ENCODE peak calls at places on chromosomes 1 and 21, in nine cellular contexts. Q is IMR-90, L is adrenal gland, F is GM12891, K is uterus, U is testis, I is ovary, C is HCT116, D is A549. H is an unnamed sample.

GRCh38 chr1:153565529-153566374 is at the start of gene S100A2:
- DNase-seq in U (no peak), F (peak), K (peak), C (peak), L (peak), D (peak), I (peak), Q (peak), H (peak)

GRCh38 chr21:32381571-32381970 is 11.2 kb downstream of the URB1 start:
- DNase-seq in L (no peak), U (no peak), K (no peak), D (no peak), F (no peak), Q (no peak), C (no peak), I (no peak), H (no peak)

GRCh38 chr1:3717041-3717714 is 35.1 kb upstream of the CCDC27 start:
- DNase-seq in U (no peak), I (no peak), K (no peak), Q (no peak), F (no peak), C (no peak), L (no peak), D (no peak), H (no peak)

GRCh38 chr1:217333939-217334338 is 297.0 kb downstream of the GPATCH2 start:
- DNase-seq in K (no peak), I (no peak), L (peak), C (peak), F (peak), D (peak), Q (peak), U (peak), H (no peak)

GRCh38 chr21:31576428-31576827 is 83.1 kb upstream of the SOD1 start:
- DNase-seq in L (no peak), U (no peak), F (no peak), Q (no peak), I (no peak), K (no peak), C (no peak), D (no peak), H (no peak)

GRCh38 chr1:161085165-161085564 is 4.2 kb downstream of the NECTIN4 start:
- DNase-seq in L (no peak), D (no peak), I (no peak), F (no peak), Q (no peak), K (no peak), C (no peak), U (no peak), H (no peak)

GRCh38 chr21:21547368-21547953 is 549.3 kb downstream of the NCAM2 start:
- DNase-seq in F (no peak), D (no peak), L (no peak), Q (peak), I (no peak), K (no peak), C (no peak), U (no peak), H (no peak)

GRCh38 chr1:21874778-21875547 is 62.1 kb downstream of the HSPG2 start:
- DNase-seq in I (no peak), D (no peak), K (no peak), L (no peak), Q (no peak), U (no peak), C (no peak), F (no peak), H (no peak)

GRCh38 chr1:153534933-153535663 is 693 bp downstream of the S100A6 start:
- DNase-seq in Q (no peak), C (no peak), I (peak), K (peak), F (no peak), D (peak), L (peak), U (peak), H (peak)

GRCh38 chr1:208029381-208030319 is 118.7 kb upstream of the CD34 start:
- DNase-seq in F (no peak), Q (peak), C (no peak), D (no peak), K (peak), I (peak), L (no peak), U (no peak), H (no peak)

GRCh38 chr1:167936930-167937708 is at the start of gene MPC2:
- DNase-seq in Q (peak), I (peak), U (peak), K (peak), F (peak), C (peak), L (peak), D (peak), H (peak)

GRCh38 chr1:235049217-235049616 is 79.4 kb downstream of the TOMM20 start:
- DNase-seq in I (no peak), U (no peak), D (no peak), F (no peak), C (no peak), Q (no peak), K (no peak), L (no peak), H (no peak)

GRCh38 chr1:67735220-67735619 is 50.2 kb downstream of the GADD45A start:
- DNase-seq in F (no peak), C (no peak), Q (no peak), L (no peak), D (no peak), I (no peak), U (no peak), K (no peak), H (no peak)

GRCh38 chr1:230172016-230172356 is 104.9 kb downstream of the GALNT2 start:
- DNase-seq in D (no peak), I (no peak), L (peak), C (no peak), Q (no peak), K (peak), U (peak), F (no peak), H (no peak)

GRCh38 chr1:228836954-228837481 is 101.7 kb downstream of the RHOU start:
- DNase-seq in C (no peak), Q (no peak), D (no peak), U (no peak), F (no peak), L (no peak), I (no peak), K (no peak), H (no peak)

GRCh38 chr1:228837817-228838716 is 102.8 kb downstream of the RHOU start:
- DNase-seq in F (no peak), K (peak), Q (peak), U (peak), D (peak), L (peak), C (peak), I (peak), H (no peak)

GRCh38 chr1:228833911-228834631 is 98.8 kb downstream of the RHOU start:
- DNase-seq in L (no peak), U (no peak), F (no peak), I (peak), D (no peak), K (no peak), C (no peak), Q (no peak), H (no peak)

GRCh38 chr1:228835456-228835855 is 100.2 kb downstream of the RHOU start:
- DNase-seq in Q (no peak), I (no peak), C (no peak), L (no peak), K (no peak), F (no peak), D (no peak), U (no peak), H (no peak)

DNA sequence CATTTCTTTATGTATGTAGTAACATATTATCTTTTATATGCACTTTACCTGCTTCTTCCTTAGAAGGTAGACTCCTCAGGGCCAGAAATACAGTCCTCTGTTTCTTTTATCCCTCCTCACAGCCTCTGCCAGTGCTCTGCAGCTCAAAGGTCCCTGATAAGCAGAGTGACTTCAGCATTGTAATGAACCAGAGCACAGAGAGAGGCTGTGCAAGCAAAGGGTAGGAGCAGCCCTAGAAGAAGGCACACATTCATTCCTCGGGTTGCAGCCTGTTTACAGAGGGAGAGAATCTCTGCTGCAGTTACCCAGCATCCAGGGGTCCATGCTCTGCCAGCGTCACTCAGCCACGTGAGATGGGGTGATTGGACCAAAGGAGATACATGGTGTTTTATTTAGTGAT is 101.1 kb downstream of the RHOU start:
- DNase-seq in F (no peak), K (no peak), I (no peak), D (no peak), U (no peak), L (no peak), Q (no peak), C (no peak), H (no peak)
- TF ChIP-seq POLR2A in F (no peak), K (no peak), I (no peak), D (no peak), U (no peak), L (no peak), Q (no peak), C (no peak), H (no peak)

DNA sequence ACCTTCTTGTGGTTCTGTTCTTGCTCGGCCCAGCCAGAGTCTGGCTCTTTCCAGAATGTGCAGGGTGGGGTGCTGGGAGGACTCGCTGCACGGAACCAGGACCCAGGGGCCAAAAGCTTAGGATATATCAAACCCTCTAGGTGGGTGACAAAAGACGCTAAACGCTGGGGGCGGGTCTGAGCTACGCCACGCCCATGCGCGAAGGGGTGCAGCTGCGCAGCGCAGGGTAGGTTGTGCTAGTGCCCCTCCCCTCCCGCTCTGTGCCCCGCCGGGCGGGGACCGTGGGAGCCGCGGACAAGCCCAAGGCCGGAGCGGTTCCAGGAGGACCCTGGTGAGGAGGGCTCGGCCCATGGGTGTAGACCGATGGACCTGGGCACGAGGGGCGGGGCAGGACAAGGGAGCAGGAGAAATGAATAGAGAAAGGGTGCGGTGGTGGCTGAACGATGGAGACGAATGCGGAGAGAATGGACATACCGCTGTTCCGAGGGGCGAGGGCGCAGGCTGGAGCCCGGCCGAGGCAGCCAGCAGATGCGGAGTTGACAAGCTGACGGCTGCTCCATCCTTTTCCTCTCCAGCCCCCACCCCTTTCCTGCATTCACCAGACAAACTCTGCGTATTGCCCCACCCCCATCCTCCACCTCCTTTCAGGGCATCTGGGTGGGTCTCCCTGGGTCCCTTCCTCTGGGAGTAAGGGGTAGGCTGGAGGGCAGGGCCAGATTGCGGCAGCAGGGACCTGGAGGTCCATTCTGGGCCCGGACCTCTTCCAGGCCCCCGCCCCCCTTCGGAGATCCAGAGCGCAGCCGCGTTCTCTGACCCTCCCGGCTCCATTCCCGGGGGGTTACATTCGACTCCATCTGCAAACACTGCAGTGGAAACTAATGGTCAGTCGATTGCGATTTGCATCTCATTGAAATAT is at the start of gene RUSC1:
- DNase-seq in I (peak), K (peak), Q (peak), U (peak), D (no peak), C (no peak), F (peak), L (peak), H (peak)
- TF ChIP-seq POLR2A in I (no peak), K (peak), Q (no peak), U (no peak), D (no peak), C (no peak), F (peak), L (no peak), H (peak)

GRCh38 chr1:173445164-173445563 is 32.0 kb upstream of the PRDX6 start:
- DNase-seq in F (no peak), K (no peak), U (no peak), D (no peak), Q (no peak), I (no peak), C (no peak), L (no peak), H (no peak)
- TF ChIP-seq POLR2A in F (no peak), K (no peak), U (no peak), D (no peak), Q (no peak), I (no peak), C (no peak), L (no peak), H (no peak)

GRCh38 chr1:155000725-155001437 is 1.7 kb upstream of the ZBTB7B start:
- DNase-seq in K (peak), L (peak), U (peak), C (peak), I (peak), F (peak), Q (peak), D (peak), H (peak)

GRCh38 chr1:155001438-155001687 is 1.2 kb upstream of the ZBTB7B start:
- DNase-seq in K (no peak), C (no peak), I (no peak), L (no peak), Q (no peak), D (no peak), F (no peak), U (no peak), H (no peak)

GRCh38 chr1:155000475-155000724 is 2.2 kb upstream of the ZBTB7B start:
- DNase-seq in F (no peak), Q (no peak), I (no peak), U (peak), C (no peak), D (peak), K (no peak), L (peak), H (no peak)

GRCh38 chr1:154998818-154999650 is 3.6 kb upstream of the ZBTB7B start:
- DNase-seq in I (peak), U (peak), K (peak), F (peak), Q (peak), D (peak), C (peak), L (peak), H (peak)

GRCh38 chr1:154999651-155000474 is 2.7 kb upstream of the ZBTB7B start:
- DNase-seq in U (peak), L (peak), Q (no peak), I (peak), D (no peak), C (no peak), F (no peak), K (no peak), H (no peak)
- TF ChIP-seq POLR2A in U (no peak), L (no peak), Q (no peak), I (no peak), D (no peak), C (peak), F (peak), K (no peak), H (no peak)